ENCODE peak calls at places on chromosomes 5 and 9, in four cellular contexts. Z, L, I and N are unnamed samples.

GRCh38 chr9:124264812-124265211 is 7.1 kb downstream of the NEK6 start:
- DNase-seq in Z (peak), L (no peak), I (no peak), N (no peak)

GRCh38 chr5:176740131-176740701 is 70.1 kb upstream of the UNC5A start:
- DNase-seq in Z (no peak), L (no peak), I (peak), N (no peak)

GRCh38 chr9:116320180-116320799 is 166.7 kb downstream of the PAPPA start:
- DNase-seq in Z (no peak), L (no peak), I (no peak), N (no peak)

GRCh38 chr5:139664727-139665351 is 16.7 kb downstream of the CXXC5 start:
- DNase-seq in Z (no peak), L (no peak), I (no peak), N (no peak)

GRCh38 chr9:93082841-93083411 is 13.1 kb upstream of the CARD19 start:
- DNase-seq in Z (no peak), L (no peak), I (peak), N (no peak)

GRCh38 chr9:34457266-34458012 is 931 bp downstream of the FAM219A start:
- DNase-seq in Z (peak), L (peak), I (peak), N (no peak)

GRCh38 chr9:24257726-24258125 is 288.0 kb downstream of the IZUMO3 start:
- DNase-seq in Z (no peak), L (no peak), I (no peak), N (no peak)

GRCh38 chr9:100479820-100480219 is 6.9 kb downstream of the TMEFF1 start:
- DNase-seq in Z (no peak), L (no peak), I (no peak), N (no peak)

GRCh38 chr9:10704720-10705119 is 91.9 kb upstream of the PTPRD start:
- DNase-seq in Z (no peak), L (no peak), I (no peak), N (no peak)

GRCh38 chr5:73895471-73895870 is 269.5 kb downstream of the ARHGEF28 start:
- DNase-seq in Z (peak), L (no peak), I (no peak), N (no peak)

GRCh38 chr5:69492391-69493234 is at the start of gene OCLN:
- DNase-seq in Z (peak), L (peak), I (peak), N (peak)

GRCh38 chr5:91787718-91788117 is 404.6 kb upstream of the ARRDC3 start:
- DNase-seq in Z (peak), L (no peak), I (no peak), N (no peak)

GRCh38 chr5:131019601-131020315 is 145.3 kb downstream of the HINT1 start:
- DNase-seq in Z (no peak), L (no peak), I (no peak), N (no peak)

GRCh38 chr9:92100237-92100911 is 14.8 kb downstream of the SPTLC1 start:
- DNase-seq in Z (peak), L (no peak), I (no peak), N (no peak)

GRCh38 chr5:118628672-118629354 is 359.5 kb downstream of the DTWD2 start:
- DNase-seq in Z (no peak), L (no peak), I (no peak), N (no peak)

GRCh38 chr9:114389612-114390368 is 2.0 kb upstream of the AKNA start:
- DNase-seq in Z (no peak), L (no peak), I (no peak), N (no peak)

GRCh38 chr5:133930061-133930823 is 38.2 kb downstream of the C5orf15 start:
- DNase-seq in Z (peak), L (no peak), I (no peak), N (peak)

GRCh38 chr5:156359452-156359851 is 32.5 kb downstream of the SGCD start:
- DNase-seq in Z (peak), L (no peak), I (no peak), N (no peak)

GRCh38 chr5:60339691-60340191 is 360.2 kb downstream of the DEPDC1B start:
- DNase-seq in Z (no peak), L (no peak), I (peak), N (no peak)

GRCh38 chr9:137167113-137167751 is 2.6 kb downstream of the LRRC26 start:
- DNase-seq in Z (no peak), L (no peak), I (no peak), N (no peak)

GRCh38 chr5:116451905-116452450 is 122.6 kb downstream of the SEMA6A start:
- DNase-seq in Z (no peak), L (no peak), I (no peak), N (no peak)

GRCh38 chr9:75892168-75892901 is 1.9 kb downstream of the PCSK5 start:
- DNase-seq in Z (no peak), L (peak), I (peak), N (peak)

GRCh38 chr5:111999286-111999685 is 242.3 kb upstream of the NREP start:
- DNase-seq in Z (peak), L (no peak), I (no peak), N (no peak)

GRCh38 chr9:89949116-89949515 is 344.3 kb downstream of the GADD45G start:
- DNase-seq in Z (no peak), L (no peak), I (no peak), N (no peak)

GRCh38 chr9:79670269-79670961 is 98.7 kb downstream of the TLE4 start:
- DNase-seq in Z (peak), L (no peak), I (no peak), N (no peak)

GRCh38 chr9:20714442-20715415 is 30.7 kb downstream of the FOCAD start:
- DNase-seq in Z (no peak), L (no peak), I (no peak), N (no peak)

GRCh38 chr5:131394128-131394527 is 130.3 kb downstream of the CDC42SE2 start:
- DNase-seq in Z (no peak), L (no peak), I (no peak), N (peak)

GRCh38 chr5:10533218-10533617 is 30.7 kb upstream of the ANKRD33B start:
- DNase-seq in Z (no peak), L (no peak), I (no peak), N (no peak)

GRCh38 chr5:28468121-28468520 is 1429.7 kb upstream of the CDH9 start:
- DNase-seq in Z (no peak), L (no peak), I (no peak), N (no peak)

GRCh38 chr5:140565024-140565779 is 574 bp downstream of the SLC35A4 start:
- DNase-seq in Z (peak), L (no peak), I (no peak), N (no peak)

GRCh38 chr9:100601216-100601615 is 23.3 kb downstream of the CAVIN4 start:
- DNase-seq in Z (peak), L (peak), I (no peak), N (peak)

GRCh38 chr9:97857603-97858392 is 4.8 kb downstream of the FOXE1 start:
- DNase-seq in Z (no peak), L (no peak), I (no peak), N (no peak)

GRCh38 chr5:155455791-155456514 is 442.4 kb downstream of the KIF4B start:
- DNase-seq in Z (no peak), L (no peak), I (no peak), N (no peak)

GRCh38 chr9:102069969-102070368 is 331.5 kb upstream of the GRIN3A start:
- DNase-seq in Z (no peak), L (no peak), I (no peak), N (no peak)

GRCh38 chr9:97577051-97577450 is 56.1 kb downstream of the TSTD2 start:
- DNase-seq in Z (no peak), L (no peak), I (peak), N (no peak)

GRCh38 chr5:14394365-14394764 is 187.2 kb upstream of the OTULINL start:
- DNase-seq in Z (no peak), L (no peak), I (no peak), N (no peak)

GRCh38 chr9:32350682-32351081 is 33.8 kb upstream of the ACO1 start:
- DNase-seq in Z (peak), L (no peak), I (no peak), N (no peak)

GRCh38 chr5:14968796-14969195 is 97.2 kb upstream of the ANKH start:
- DNase-seq in Z (no peak), L (no peak), I (no peak), N (no peak)

GRCh38 chr5:39523821-39524220 is 99.0 kb upstream of the DAB2 start:
- DNase-seq in Z (peak), L (no peak), I (no peak), N (no peak)

GRCh38 chr9:111483419-111483861 is 743 bp downstream of the ECPAS start:
- DNase-seq in Z (peak), L (no peak), I (no peak), N (no peak)